ENCODE peak calls at places on chromosomes 7 and 10, in five cellular contexts. O, N, M, B and Y are unnamed samples.

GRCh38 chr7:12683678-12684077 is 3.8 kb upstream of the ARL4A start:
- DNase-seq in O (no peak), N (peak; percentile 33), M (peak; percentile 79), B (no peak), Y (peak; percentile 89)

GRCh38 chr7:128060018-128060417 is 28.8 kb upstream of the LRRC4 start:
- DNase-seq in O (no peak), N (no peak), M (peak; percentile 59), B (no peak), Y (no peak)

GRCh38 chr7:41096921-41097320 is 606.0 kb downstream of the INHBA start:
- DNase-seq in O (no peak), N (peak; percentile 92), M (no peak), B (no peak), Y (no peak)

GRCh38 chr10:92810934-92811532 is 37.3 kb upstream of the EXOC6 start:
- DNase-seq in O (no peak), N (no peak), M (no peak), B (no peak), Y (no peak)

GRCh38 chr7:40147371-40148246 is 12.8 kb downstream of the SUGCT start:
- DNase-seq in O (no peak), N (peak; percentile 31), M (no peak), B (no peak), Y (no peak)

GRCh38 chr10:82397859-82398258 is 522.9 kb downstream of the NRG3 start:
- DNase-seq in O (no peak), N (no peak), M (peak; percentile 62), B (peak; percentile 43), Y (peak; percentile 14)

GRCh38 chr10:122054046-122055025 is 65.4 kb downstream of the TACC2 start:
- DNase-seq in O (no peak), N (peak; percentile 47), M (peak; percentile 70), B (no peak), Y (no peak)

GRCh38 chr7:22156205-22156604 is 200.7 kb downstream of the RAPGEF5 start:
- DNase-seq in O (no peak), N (peak; percentile 71), M (no peak), B (no peak), Y (no peak)

GRCh38 chr7:150399861-150400778 is 21.0 kb downstream of the ZNF775 start:
- DNase-seq in O (peak; percentile 22), N (peak; percentile 69), M (no peak), B (no peak), Y (no peak)

GRCh38 chr7:123645516-123645915 is 10.2 kb upstream of the LMOD2 start:
- DNase-seq in O (peak; percentile 43), N (no peak), M (no peak), B (no peak), Y (no peak)

GRCh38 chr10:97355571-97355975 is 21.0 kb upstream of the FRAT2 start:
- DNase-seq in O (no peak), N (peak; percentile 26), M (peak; percentile 30), B (no peak), Y (no peak)

GRCh38 chr10:15168296-15168780 is at the start of gene NMT2:
- DNase-seq in O (no peak), N (no peak), M (peak; percentile 74), B (no peak), Y (peak; percentile 55)

GRCh38 chr7:84982199-84982598 is 204.7 kb downstream of the SEMA3D start:
- DNase-seq in O (no peak), N (peak; percentile 64), M (no peak), B (no peak), Y (no peak)

GRCh38 chr7:117087639-117088396 is 134.5 kb downstream of the ST7 start:
- DNase-seq in O (no peak), N (peak; percentile 22), M (peak; percentile 51), B (no peak), Y (peak; percentile 58)

GRCh38 chr10:132578287-132578951 is 40.8 kb downstream of the INPP5A start:
- DNase-seq in O (no peak), N (no peak), M (no peak), B (no peak), Y (no peak)

GRCh38 chr7:73707045-73707631 is 12.3 kb downstream of the STX1A start:
- DNase-seq in O (no peak), N (no peak), M (no peak), B (peak; percentile 67), Y (no peak)

GRCh38 chr7:378551-379455 is 88.8 kb downstream of the FOXL3 start:
- DNase-seq in O (peak; percentile 14), N (peak; percentile 20), M (no peak), B (no peak), Y (no peak)

GRCh38 chr10:68831961-68832455 is 4.7 kb downstream of the STOX1 start:
- DNase-seq in O (no peak), N (no peak), M (no peak), B (no peak), Y (no peak)

GRCh38 chr7:15720849-15721471 is 34.5 kb upstream of the MEOX2 start:
- DNase-seq in O (peak; percentile 20), N (peak; percentile 51), M (peak; percentile 67), B (no peak), Y (peak; percentile 38)

GRCh38 chr7:28145931-28146330 is 34.7 kb downstream of the JAZF1 start:
- DNase-seq in O (no peak), N (no peak), M (no peak), B (no peak), Y (no peak)

GRCh38 chr10:32938554-32939061 is 19.4 kb downstream of the ITGB1 start:
- DNase-seq in O (peak; percentile 36), N (peak; percentile 58), M (peak; percentile 48), B (peak; percentile 0), Y (peak; percentile 68)

GRCh38 chr7:98305951-98306535 is 24.6 kb downstream of the BRI3 start:
- DNase-seq in O (no peak), N (no peak), M (no peak), B (no peak), Y (no peak)